ENCODE peak calls at places on chromosomes 2 and 18, in four cellular contexts. J, B, H and P are unnamed samples.

GRCh38 chr18:69172046-69172445 is 228.6 kb upstream of the DOK6 start:
- DNase-seq in B (no peak), H (no peak), J (no peak), P (no peak)

GRCh38 chr18:79410731-79411613 is 15.2 kb downstream of the NFATC1 start:
- DNase-seq in B (no peak), H (no peak), J (peak; percentile 63), P (no peak)

GRCh38 chr2:176490061-176490861 is 221.0 kb downstream of the MTX2 start:
- DNase-seq in B (no peak), H (no peak), J (no peak), P (no peak)

GRCh38 chr2:27710640-27711430 is 47.1 kb downstream of the SLC4A1AP start:
- DNase-seq in H (no peak), J (no peak), B (peak; percentile 3), P (no peak)

GRCh38 chr2:33336036-33336625 is 140.3 kb upstream of the RASGRP3 start:
- DNase-seq in J (no peak), B (no peak), H (no peak), P (no peak)

GRCh38 chr2:161983010-161983651 is 90.9 kb downstream of the DPP4 start:
- DNase-seq in H (no peak), B (no peak), J (no peak), P (no peak)

GRCh38 chr2:230947235-230947576 is 22.2 kb upstream of the GPR55 start:
- DNase-seq in H (no peak), J (no peak), B (no peak), P (no peak)

GRCh38 chr2:82636411-82637020 is 1822.6 kb downstream of the SUCLG1 start:
- DNase-seq in B (no peak), J (no peak), H (no peak), P (no peak)

GRCh38 chr2:24586955-24587354 is 95.9 kb downstream of the NCOA1 start:
- DNase-seq in H (no peak), J (no peak), B (no peak), P (peak; percentile 75)

GRCh38 chr2:68110102-68110501 is 47.3 kb upstream of the C1D start:
- DNase-seq in J (no peak), H (no peak), B (no peak), P (peak; percentile 57)

GRCh38 chr18:79680100-79680879 is 687 bp downstream of the CTDP1 start:
- DNase-seq in H (peak; percentile 43), J (no peak), B (peak; percentile 18), P (peak; percentile 41)

GRCh38 chr18:35155403-35156117 is 85.3 kb upstream of the ZNF397 start:
- DNase-seq in B (peak; percentile 13), J (no peak), H (no peak), P (no peak)

GRCh38 chr2:213129311-213129710 is 22.1 kb downstream of the IKZF2 start:
- DNase-seq in B (no peak), J (no peak), H (no peak), P (no peak)

GRCh38 chr2:164439885-164440284 is 181.4 kb downstream of the GRB14 start:
- DNase-seq in H (no peak), B (no peak), J (no peak), P (no peak)

GRCh38 chr18:9782073-9782857 is 74.2 kb downstream of the RAB31 start:
- DNase-seq in B (peak; percentile 63), J (no peak), H (no peak), P (no peak)

DNA sequence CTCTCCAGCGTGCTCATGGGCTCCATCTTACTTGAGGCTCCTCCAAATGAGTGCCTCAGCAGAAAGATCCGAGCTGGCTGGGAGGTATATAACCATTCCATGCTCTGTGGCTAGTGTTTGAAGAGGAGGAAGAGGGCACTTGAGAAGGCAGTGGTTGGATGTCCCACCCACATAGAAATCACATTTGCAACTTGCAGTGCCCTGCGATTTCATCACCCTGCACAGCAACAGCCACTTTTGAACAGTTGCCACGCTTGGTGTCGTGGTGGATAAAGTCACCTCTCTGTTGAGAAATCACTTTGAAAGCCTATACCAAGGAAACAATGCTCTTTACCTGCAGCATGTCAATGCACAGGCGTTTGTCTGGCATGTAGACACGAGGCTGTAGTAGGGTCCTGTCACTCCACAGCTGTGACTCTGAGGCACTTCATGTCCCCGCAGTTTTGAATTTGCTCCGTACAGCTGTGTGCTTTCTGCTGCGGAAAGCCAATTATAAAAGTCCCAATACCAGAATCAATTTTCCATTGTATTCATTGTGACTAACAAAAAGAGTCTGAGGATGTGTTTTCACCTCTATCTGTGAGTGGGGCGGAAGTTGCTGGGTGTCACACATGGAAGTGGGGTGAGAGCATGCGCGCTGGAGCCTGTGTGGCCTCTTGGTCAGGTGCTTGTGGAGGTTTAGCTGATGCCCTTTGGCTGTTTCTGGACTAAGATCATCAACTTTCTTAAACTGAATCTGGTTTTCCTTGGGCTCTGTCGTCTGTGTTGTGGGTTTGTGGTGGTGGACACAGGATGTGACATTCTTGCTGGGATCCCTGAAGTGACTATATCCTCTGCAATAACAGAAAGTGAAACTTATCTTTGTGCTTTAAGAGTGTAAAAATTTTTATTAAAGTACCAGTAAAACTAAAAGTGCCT is 2.8 kb downstream of the CNDP2 start:
- DNase-seq in B (no peak), J (peak; percentile 90), H (no peak), P (peak; percentile 89)
- TF ChIP-seq CTCF in B (no peak), J (no peak), H (no peak), P (no peak)

DNA sequence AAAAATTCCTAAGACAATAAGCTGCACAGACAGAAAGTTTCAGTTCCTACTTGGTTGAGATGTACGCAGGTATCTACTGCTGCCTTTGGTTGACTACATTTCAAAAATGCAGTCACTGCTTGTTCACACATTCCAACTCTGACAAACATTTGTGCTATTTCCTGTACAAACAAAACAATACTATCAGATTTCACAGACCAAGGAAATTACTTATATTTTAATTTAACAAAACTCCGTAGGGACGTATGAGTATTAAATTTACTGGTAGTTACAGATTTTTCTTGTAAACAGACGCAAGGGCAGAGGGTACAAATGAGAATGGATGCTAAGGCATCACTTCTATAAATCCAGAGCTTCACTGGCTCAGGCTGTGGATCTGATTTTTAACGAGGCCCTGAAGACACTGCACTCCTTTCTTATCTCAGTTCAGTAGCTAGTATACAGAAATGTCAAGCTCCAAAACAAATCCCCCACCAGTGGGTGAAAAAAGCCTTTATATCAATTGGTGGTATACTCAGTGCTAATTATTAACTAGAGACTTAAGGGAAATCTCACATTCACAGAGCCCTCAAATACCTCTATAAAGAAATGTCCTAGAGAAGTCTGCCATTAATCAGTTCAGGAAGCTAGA is 31.7 kb upstream of the TTC32 start:
- DNase-seq in H (no peak), J (no peak), B (peak; percentile 49), P (peak; percentile 21)
- H3K4me3 ChIP-seq in H (no peak overlapping the region), J (no peak overlapping the region), B (no peak overlapping the region), P (no peak overlapping the region)

DNA sequence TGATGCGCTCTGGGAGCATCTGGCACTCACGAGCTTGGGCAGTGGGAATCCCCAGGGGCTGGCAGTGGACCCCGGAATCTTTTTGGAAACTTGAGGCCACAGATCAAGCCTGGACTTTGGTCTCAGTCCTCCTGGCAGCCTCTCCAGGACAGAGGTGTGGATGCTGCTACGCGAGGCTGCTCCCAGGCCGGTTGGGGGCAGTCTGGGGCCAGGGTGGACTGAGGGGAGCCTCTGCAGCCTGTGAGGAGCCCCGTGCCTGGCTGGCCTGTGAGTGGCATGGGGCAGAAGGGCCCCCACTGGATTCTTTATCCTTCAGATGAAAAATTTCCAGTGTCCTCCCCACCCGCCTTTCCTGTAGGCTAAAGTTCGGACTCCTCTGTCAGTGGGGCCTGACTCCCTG is 12.7 kb upstream of the DES start:
- DNase-seq in B (no peak), J (no peak), H (no peak), P (no peak)
- TF ChIP-seq CTCF in B (peak; percentile 19), J (no peak), H (no peak), P (no peak)

GRCh38 chr2:11550901-11551568 is 17.2 kb downstream of the GREB1 start:
- DNase-seq in H (no peak), J (no peak), B (no peak), P (no peak)
- H3K4me3 ChIP-seq in H (no peak overlapping the region), J (no peak overlapping the region), B (no peak overlapping the region), P (no peak overlapping the region)

GRCh38 chr2:212076456-212076855 is 462.1 kb downstream of the ERBB4 start:
- DNase-seq in H (no peak), B (no peak), J (no peak), P (no peak)
- TF ChIP-seq CTCF in H (no peak), B (no peak), J (no peak), P (no peak)

DNA sequence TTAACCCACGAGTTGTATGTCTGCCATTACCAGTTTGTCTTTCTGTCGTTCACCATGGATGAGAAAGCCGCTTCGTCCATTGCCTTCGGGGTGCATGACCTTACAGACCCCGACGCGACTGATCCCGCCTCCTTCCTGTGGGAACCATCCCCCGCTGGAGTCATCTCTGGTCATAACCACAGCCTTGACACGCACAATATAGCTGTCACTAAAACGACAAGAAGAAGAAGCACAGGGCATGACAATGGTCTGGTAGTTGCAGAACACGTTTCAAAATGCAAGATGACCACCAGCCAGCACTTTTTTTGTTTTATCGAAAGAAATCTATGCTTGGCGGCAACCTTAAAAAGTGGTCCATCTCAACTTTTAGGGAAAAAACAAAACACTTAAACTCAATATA is 87.7 kb downstream of the SPRED2 start:
- DNase-seq in H (no peak), J (no peak), B (no peak), P (peak; percentile 45)
- H3K4me3 ChIP-seq in H (no peak overlapping the region), J (no peak overlapping the region), B (no peak overlapping the region), P (no peak overlapping the region)

GRCh38 chr2:122191331-122191730 is 435.9 kb downstream of the TSN start:
- DNase-seq in H (no peak), J (no peak), B (no peak), P (peak; percentile 35)
- TF ChIP-seq CTCF in H (no peak), J (peak; percentile 12), B (peak; percentile 60), P (peak; percentile 38)

GRCh38 chr2:207472343-207473202 is 57.2 kb upstream of the CREB1 start:
- DNase-seq in H (no peak), B (no peak), J (no peak), P (no peak)
- H3K4me3 ChIP-seq in H (no peak overlapping the region), B (no peak overlapping the region), J (peak overlapping the region; percentile 3), P (no peak overlapping the region)

DNA sequence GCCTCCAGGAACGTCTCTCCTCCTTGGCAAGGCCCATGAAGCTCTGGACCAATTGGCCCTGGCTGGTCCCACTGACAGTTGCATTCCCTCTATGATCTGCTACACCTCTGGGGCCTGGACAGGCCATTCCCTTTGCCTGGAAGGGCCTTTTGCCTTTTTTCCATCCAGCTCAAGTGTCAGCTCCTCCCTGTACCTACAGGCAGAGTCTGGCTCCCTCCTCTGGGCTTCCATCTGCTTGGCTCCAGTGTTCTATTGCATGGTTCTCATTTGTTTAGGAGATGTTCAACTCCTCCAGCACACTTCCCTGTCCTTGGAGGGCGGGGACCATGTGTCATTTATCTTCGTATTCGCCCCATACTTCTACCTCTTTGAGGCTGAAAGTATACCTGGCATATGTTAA is 61.1 kb downstream of the PRKCE start:
- DNase-seq in J (no peak), B (no peak), H (no peak), P (no peak)
- TF ChIP-seq CTCF in J (no peak), B (no peak), H (no peak), P (no peak)